ENCODE peak calls at places on chromosome 9, in ten cellular contexts. A is fibroblast of pulmonary artery; I is nephron progenitor cell; V is gastrocnemius medialis; T is fibroblast of villous mesenchyme; L is AG09309; O is CD4-positive, alpha-beta T cell; K is heart left ventricle; U is lung; D is RWPE1. Y is an unnamed sample.

GRCh38 chr9:137113385-137114159 is 961 bp downstream of the DPP7 start:
- DNase-seq in A (no peak), I (no peak), V (no peak), T (peak; percentile 12), L (no peak), O (peak; percentile 34), K (no peak), U (no peak), D (no peak), Y (no peak)

GRCh38 chr9:109238677-109239076 is 71.6 kb upstream of the FRRS1L start:
- DNase-seq in A (no peak), I (no peak), V (no peak), T (no peak), L (no peak), O (no peak), K (no peak), U (no peak), D (peak; percentile 85), Y (no peak)

GRCh38 chr9:581673-582497 is 259.6 kb upstream of the DMRT1 start:
- DNase-seq in A (no peak), I (peak; percentile 26), V (no peak), T (no peak), L (no peak), O (no peak), K (no peak), U (no peak), D (no peak), Y (no peak)

GRCh38 chr9:116483622-116484482 is 203.3 kb upstream of the TRIM32 start:
- DNase-seq in A (no peak), I (no peak), V (no peak), T (no peak), L (no peak), O (no peak), K (no peak), U (no peak), D (no peak), Y (no peak)

GRCh38 chr9:129394011-129394919 is 216.2 kb upstream of the IER5L start:
- DNase-seq in A (no peak), I (no peak), V (no peak), T (no peak), L (no peak), O (no peak), K (no peak), U (no peak), D (no peak), Y (no peak)

GRCh38 chr9:76610009-76610352 is 151.0 kb downstream of the GCNT1 start:
- DNase-seq in A (peak; percentile 88), I (no peak), V (peak; percentile 55), T (peak; percentile 91), L (peak; percentile 42), O (no peak), K (peak; percentile 63), U (peak; percentile 41), D (no peak), Y (no peak)

GRCh38 chr9:105373723-105374122 is 74.1 kb upstream of the FSD1L start:
- DNase-seq in A (no peak), I (no peak), V (no peak), T (no peak), L (no peak), O (no peak), K (no peak), U (no peak), D (no peak), Y (no peak)

GRCh38 chr9:120161801-120162200 is 418.2 kb downstream of the CDK5RAP2 start:
- DNase-seq in A (no peak), I (no peak), V (no peak), T (no peak), L (no peak), O (no peak), K (no peak), U (no peak), D (no peak), Y (no peak)

GRCh38 chr9:91655664-91656063 is 232.0 kb upstream of the NFIL3 start:
- DNase-seq in A (no peak), I (no peak), V (no peak), T (no peak), L (no peak), O (no peak), K (no peak), U (no peak), D (no peak), Y (no peak)

GRCh38 chr9:91660295-91660589 is 236.6 kb upstream of the NFIL3 start:
- DNase-seq in A (no peak), I (no peak), V (no peak), T (no peak), L (no peak), O (no peak), K (no peak), U (no peak), D (no peak), Y (no peak)

GRCh38 chr9:91657501-91657900 is 233.9 kb upstream of the NFIL3 start:
- DNase-seq in A (no peak), I (no peak), V (no peak), T (no peak), L (no peak), O (no peak), K (no peak), U (no peak), D (no peak), Y (no peak)

GRCh38 chr9:91658513-91659105 is 235.0 kb upstream of the NFIL3 start:
- DNase-seq in A (no peak), I (no peak), V (no peak), T (no peak), L (no peak), O (no peak), K (peak; percentile 25), U (no peak), D (no peak), Y (no peak)

GRCh38 chr9:91659529-91660294 is 236.1 kb upstream of the NFIL3 start:
- DNase-seq in A (peak; percentile 42), I (peak; percentile 32), V (no peak), T (peak; percentile 41), L (no peak), O (no peak), K (no peak), U (no peak), D (peak; percentile 67), Y (peak; percentile 34)
- TF ChIP-seq CTCF in A (peak; percentile 67), I (peak; percentile 69), V (no peak), T (peak; percentile 74), L (peak; percentile 82), O (no peak), K (peak; percentile 12), U (peak; percentile 5), D (peak; percentile 63), Y (peak; percentile 76)

DNA sequence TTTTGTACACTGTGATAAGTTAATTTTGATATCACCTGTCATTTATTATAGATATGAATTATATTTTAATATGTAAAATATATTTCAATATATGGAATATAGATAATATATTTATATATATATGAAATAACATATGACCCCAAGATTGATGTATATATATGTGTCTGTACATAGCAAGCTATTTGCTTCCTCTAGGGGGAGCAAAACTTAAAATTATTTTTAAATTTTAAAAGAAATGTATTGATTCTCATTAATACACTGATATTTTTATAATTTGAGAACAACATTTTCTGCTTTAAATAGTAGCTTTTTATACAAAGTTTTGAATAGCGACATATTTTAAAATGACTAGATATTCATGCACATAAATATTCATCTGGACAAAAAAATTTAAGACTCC is 272.0 kb downstream of the DMRTA1 start:
- DNase-seq in A (no peak), I (no peak), V (no peak), T (no peak), L (no peak), O (no peak), K (no peak), U (no peak), D (no peak), Y (no peak)
- TF ChIP-seq CTCF in A (no peak), I (peak; percentile 26), V (no peak), T (no peak), L (no peak), O (no peak), K (no peak), U (no peak), D (no peak), Y (peak; percentile 73)

GRCh38 chr9:98798254-98798653 is 1.9 kb upstream of the ANKS6 start:
- DNase-seq in A (no peak), I (no peak), V (no peak), T (no peak), L (no peak), O (no peak), K (no peak), U (no peak), D (no peak), Y (no peak)

GRCh38 chr9:98795970-98796363 is 388 bp downstream of the ANKS6 start:
- DNase-seq in A (no peak), I (no peak), V (no peak), T (no peak), L (no peak), O (no peak), K (no peak), U (no peak), D (peak; percentile 66), Y (no peak)

GRCh38 chr9:98795295-98795955 is 930 bp downstream of the ANKS6 start:
- DNase-seq in A (no peak), I (no peak), V (no peak), T (no peak), L (no peak), O (no peak), K (no peak), U (no peak), D (no peak), Y (no peak)

GRCh38 chr9:98797491-98797890 is 1.1 kb upstream of the ANKS6 start:
- DNase-seq in A (no peak), I (no peak), V (no peak), T (no peak), L (no peak), O (no peak), K (no peak), U (no peak), D (no peak), Y (no peak)

GRCh38 chr9:98796364-98797101 is at the start of gene ANKS6:
- DNase-seq in A (peak; percentile 72), I (peak; percentile 96), V (peak; percentile 49), T (peak; percentile 71), L (no peak), O (peak; percentile 82), K (peak; percentile 85), U (peak; percentile 78), D (peak; percentile 93), Y (peak; percentile 39)
- TF ChIP-seq CTCF in A (peak; percentile 3), I (no peak), V (no peak), T (peak; percentile 27), L (peak; percentile 34), O (peak; percentile 32), K (peak; percentile 40), U (peak; percentile 20), D (peak; percentile 96), Y (peak; percentile 70)

GRCh38 chr9:70404261-70404660 is 10.2 kb downstream of the KLF9 start:
- DNase-seq in A (no peak), I (no peak), V (no peak), T (no peak), L (no peak), O (no peak), K (no peak), U (no peak), D (no peak), Y (no peak)

GRCh38 chr9:70406446-70406862 is 8.0 kb downstream of the KLF9 start:
- DNase-seq in A (peak; percentile 71), I (peak; percentile 47), V (no peak), T (peak; percentile 69), L (no peak), O (no peak), K (no peak), U (no peak), D (no peak), Y (no peak)

GRCh38 chr9:70407081-70407503 is 7.4 kb downstream of the KLF9 start:
- DNase-seq in A (peak; percentile 98), I (no peak), V (no peak), T (peak; percentile 95), L (peak; percentile 94), O (no peak), K (no peak), U (no peak), D (no peak), Y (peak; percentile 72)

GRCh38 chr9:70403618-70404025 is 10.8 kb downstream of the KLF9 start:
- DNase-seq in A (no peak), I (no peak), V (no peak), T (no peak), L (no peak), O (no peak), K (no peak), U (no peak), D (no peak), Y (no peak)

GRCh38 chr9:70405808-70406445 is 8.5 kb downstream of the KLF9 start:
- DNase-seq in A (no peak), I (no peak), V (no peak), T (peak; percentile 25), L (no peak), O (no peak), K (no peak), U (no peak), D (no peak), Y (no peak)
- TF ChIP-seq CTCF in A (no peak), I (no peak), V (no peak), T (no peak), L (no peak), O (no peak), K (no peak), U (no peak), D (no peak), Y (no peak)

Y was measured in HFFc6.